ENCODE peak calls at places on chromosomes 16 and 17, in seven cellular contexts. One of them, this sample, is unnamed.

GRCh38 chr16:4501071-4501478 is 24.9 kb downstream of the HMOX2 start:
- DNase-seq in fibroblast of lung: peak; percentile 57
- DNase-seq in GM13977: no peak
- DNase-seq in thyroid gland: peak; percentile 50
- DNase-seq in Panc1: no peak
- DNase-seq in heart right ventricle: no peak
- DNase-seq in lower leg skin: no peak
- DNase-seq in this sample: no peak

GRCh38 chr17:5419959-5420653 is at the start of gene RPAIN:
- DNase-seq in fibroblast of lung: peak; percentile 88
- DNase-seq in GM13977: peak; percentile 84
- DNase-seq in thyroid gland: peak; percentile 92
- DNase-seq in Panc1: no peak
- DNase-seq in heart right ventricle: peak; percentile 90
- DNase-seq in lower leg skin: peak; percentile 89
- DNase-seq in this sample: peak; percentile 75

GRCh38 chr16:80527297-80527696 is 13.5 kb upstream of the DYNLRB2 start:
- DNase-seq in fibroblast of lung: peak; percentile 6
- DNase-seq in GM13977: peak; percentile 54
- DNase-seq in thyroid gland: no peak
- DNase-seq in Panc1: no peak
- DNase-seq in heart right ventricle: no peak
- DNase-seq in lower leg skin: no peak
- DNase-seq in this sample: no peak

GRCh38 chr17:3923466-3924190 is 7.4 kb upstream of the P2RX1 start:
- DNase-seq in fibroblast of lung: no peak
- DNase-seq in GM13977: no peak
- DNase-seq in thyroid gland: no peak
- DNase-seq in Panc1: no peak
- DNase-seq in heart right ventricle: no peak
- DNase-seq in lower leg skin: no peak
- DNase-seq in this sample: no peak

GRCh38 chr17:41781404-41782110 is 5.0 kb downstream of the JUP start:
- DNase-seq in fibroblast of lung: no peak
- DNase-seq in GM13977: no peak
- DNase-seq in thyroid gland: peak; percentile 34
- DNase-seq in Panc1: no peak
- DNase-seq in heart right ventricle: no peak
- DNase-seq in lower leg skin: no peak
- DNase-seq in this sample: no peak

GRCh38 chr17:34613064-34614019 is 34.0 kb downstream of the TMEM132E start:
- DNase-seq in fibroblast of lung: no peak
- DNase-seq in GM13977: no peak
- DNase-seq in thyroid gland: peak; percentile 55
- DNase-seq in Panc1: no peak
- DNase-seq in heart right ventricle: no peak
- DNase-seq in lower leg skin: no peak
- DNase-seq in this sample: no peak

GRCh38 chr17:12089809-12090384 is 69.2 kb downstream of the MAP2K4 start:
- DNase-seq in fibroblast of lung: peak; percentile 55
- DNase-seq in GM13977: no peak
- DNase-seq in thyroid gland: no peak
- DNase-seq in Panc1: peak; percentile 18
- DNase-seq in heart right ventricle: no peak
- DNase-seq in lower leg skin: no peak
- DNase-seq in this sample: no peak

GRCh38 chr16:28258571-28258970 is 33.8 kb upstream of the SBK1 start:
- DNase-seq in fibroblast of lung: no peak
- DNase-seq in GM13977: no peak
- DNase-seq in thyroid gland: peak; percentile 91
- DNase-seq in Panc1: no peak
- DNase-seq in heart right ventricle: peak; percentile 68
- DNase-seq in lower leg skin: no peak
- DNase-seq in this sample: no peak

GRCh38 chr17:16215002-16215272 is 397 bp downstream of the NCOR1 start:
- DNase-seq in fibroblast of lung: no peak
- DNase-seq in GM13977: no peak
- DNase-seq in thyroid gland: peak; percentile 57
- DNase-seq in Panc1: no peak
- DNase-seq in heart right ventricle: peak; percentile 24
- DNase-seq in lower leg skin: peak; percentile 31
- DNase-seq in this sample: no peak

GRCh38 chr16:59385953-59386352 is 651.8 kb upstream of the GOT2 start:
- DNase-seq in fibroblast of lung: peak; percentile 95
- DNase-seq in GM13977: no peak
- DNase-seq in thyroid gland: no peak
- DNase-seq in Panc1: no peak
- DNase-seq in heart right ventricle: no peak
- DNase-seq in lower leg skin: peak; percentile 15
- DNase-seq in this sample: no peak

GRCh38 chr16:85444879-85445778 is 168.0 kb upstream of the GSE1 start:
- DNase-seq in fibroblast of lung: no peak
- DNase-seq in GM13977: no peak
- DNase-seq in thyroid gland: peak; percentile 48
- DNase-seq in Panc1: no peak
- DNase-seq in heart right ventricle: no peak
- DNase-seq in lower leg skin: no peak
- DNase-seq in this sample: no peak

GRCh38 chr17:688100-688989 is 26.3 kb downstream of the VPS53 start:
- DNase-seq in fibroblast of lung: peak; percentile 48
- DNase-seq in GM13977: no peak
- DNase-seq in thyroid gland: no peak
- DNase-seq in Panc1: no peak
- DNase-seq in heart right ventricle: peak; percentile 17
- DNase-seq in lower leg skin: no peak
- DNase-seq in this sample: no peak

GRCh38 chr16:84103678-84104077 is 13.1 kb downstream of the MBTPS1 start:
- DNase-seq in fibroblast of lung: peak; percentile 9
- DNase-seq in GM13977: no peak
- DNase-seq in thyroid gland: peak; percentile 67
- DNase-seq in Panc1: no peak
- DNase-seq in heart right ventricle: no peak
- DNase-seq in lower leg skin: no peak
- DNase-seq in this sample: no peak

GRCh38 chr17:77254961-77255741 is 114.4 kb downstream of the SEC14L1 start:
- DNase-seq in fibroblast of lung: peak; percentile 88
- DNase-seq in GM13977: no peak
- DNase-seq in thyroid gland: peak; percentile 48
- DNase-seq in Panc1: peak; percentile 75
- DNase-seq in heart right ventricle: no peak
- DNase-seq in lower leg skin: no peak
- DNase-seq in this sample: no peak

GRCh38 chr17:62614142-62614541 is 13.3 kb upstream of the MRC2 start:
- DNase-seq in fibroblast of lung: peak; percentile 92
- DNase-seq in GM13977: no peak
- DNase-seq in thyroid gland: no peak
- DNase-seq in Panc1: no peak
- DNase-seq in heart right ventricle: no peak
- DNase-seq in lower leg skin: no peak
- DNase-seq in this sample: no peak

GRCh38 chr17:35051183-35051578 is 12.3 kb downstream of the RFFL start:
- DNase-seq in fibroblast of lung: no peak
- DNase-seq in GM13977: peak; percentile 44
- DNase-seq in thyroid gland: no peak
- DNase-seq in Panc1: no peak
- DNase-seq in heart right ventricle: no peak
- DNase-seq in lower leg skin: no peak
- DNase-seq in this sample: no peak

GRCh38 chr17:8651013-8651412 is 20.5 kb upstream of the MYH10 start:
- DNase-seq in fibroblast of lung: no peak
- DNase-seq in GM13977: no peak
- DNase-seq in thyroid gland: no peak
- DNase-seq in Panc1: no peak
- DNase-seq in heart right ventricle: no peak
- DNase-seq in lower leg skin: no peak
- DNase-seq in this sample: no peak
- TF ChIP-seq CTCF in fibroblast of lung: no peak
- TF ChIP-seq CTCF in GM13977: peak; percentile 29
- TF ChIP-seq CTCF in thyroid gland: no peak
- TF ChIP-seq CTCF in Panc1: peak; percentile 9
- TF ChIP-seq CTCF in heart right ventricle: no peak
- TF ChIP-seq CTCF in lower leg skin: no peak
- TF ChIP-seq CTCF in this sample: no peak

DNA sequence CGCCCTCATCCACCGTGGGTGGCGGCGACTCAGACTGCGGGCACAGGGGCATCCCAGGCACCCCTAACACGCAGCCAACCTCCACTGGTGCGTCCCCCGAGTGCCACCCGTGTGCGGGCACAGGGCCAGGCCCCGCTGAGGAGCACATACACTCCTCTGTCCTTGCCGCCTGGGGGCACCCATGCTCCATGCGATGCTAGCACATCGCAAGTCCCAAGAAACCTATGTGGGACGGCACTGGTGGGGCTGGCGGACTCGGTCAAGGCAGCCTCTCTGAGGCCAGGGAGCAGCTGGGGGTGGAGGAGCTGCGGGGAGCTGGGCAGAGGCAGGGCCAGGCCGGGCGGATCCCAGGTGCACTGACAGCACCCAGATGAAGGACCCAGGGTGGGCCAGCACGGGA is 4.0 kb downstream of the ZNF598 start:
- DNase-seq in fibroblast of lung: no peak
- DNase-seq in GM13977: no peak
- DNase-seq in thyroid gland: peak; percentile 28
- DNase-seq in Panc1: no peak
- DNase-seq in heart right ventricle: no peak
- DNase-seq in lower leg skin: no peak
- DNase-seq in this sample: no peak
- TF ChIP-seq CTCF in fibroblast of lung: no peak
- TF ChIP-seq CTCF in GM13977: peak; percentile 43
- TF ChIP-seq CTCF in thyroid gland: no peak
- TF ChIP-seq CTCF in Panc1: no peak
- TF ChIP-seq CTCF in heart right ventricle: no peak
- TF ChIP-seq CTCF in lower leg skin: no peak
- TF ChIP-seq CTCF in this sample: peak; percentile 69

DNA sequence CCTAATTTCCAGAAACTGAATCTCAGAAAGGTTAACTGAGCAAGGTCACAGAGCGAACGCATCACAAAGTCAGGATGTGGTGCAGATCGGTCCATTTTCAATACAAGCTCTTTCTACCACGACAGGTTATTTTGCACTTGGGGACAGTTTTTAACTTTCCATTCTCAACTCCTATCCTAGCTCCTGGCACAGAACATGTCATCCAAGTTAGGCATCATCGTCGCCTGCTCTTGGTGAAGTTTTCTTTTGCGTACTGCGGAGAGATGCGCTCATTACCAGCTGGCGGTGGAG is 15.5 kb upstream of the ERN1 start:
- DNase-seq in fibroblast of lung: no peak
- DNase-seq in GM13977: no peak
- DNase-seq in thyroid gland: no peak
- DNase-seq in Panc1: no peak
- DNase-seq in heart right ventricle: no peak
- DNase-seq in lower leg skin: no peak
- DNase-seq in this sample: no peak
- TF ChIP-seq CTCF in fibroblast of lung: no peak
- TF ChIP-seq CTCF in GM13977: no peak
- TF ChIP-seq CTCF in thyroid gland: no peak
- TF ChIP-seq CTCF in Panc1: no peak
- TF ChIP-seq CTCF in heart right ventricle: no peak
- TF ChIP-seq CTCF in lower leg skin: no peak
- TF ChIP-seq CTCF in this sample: no peak

GRCh38 chr17:17727111-17727659 is 45.9 kb downstream of the RAI1 start:
- DNase-seq in fibroblast of lung: no peak
- DNase-seq in GM13977: no peak
- DNase-seq in thyroid gland: no peak
- DNase-seq in Panc1: no peak
- DNase-seq in heart right ventricle: no peak
- DNase-seq in lower leg skin: no peak
- DNase-seq in this sample: no peak

GRCh38 chr17:17730250-17730935 is 49.1 kb downstream of the RAI1 start:
- DNase-seq in fibroblast of lung: no peak
- DNase-seq in GM13977: no peak
- DNase-seq in thyroid gland: no peak
- DNase-seq in Panc1: no peak
- DNase-seq in heart right ventricle: no peak
- DNase-seq in lower leg skin: no peak
- DNase-seq in this sample: no peak

GRCh38 chr17:17732444-17732843 is 51.2 kb downstream of the RAI1 start:
- DNase-seq in fibroblast of lung: no peak
- DNase-seq in GM13977: no peak
- DNase-seq in thyroid gland: no peak
- DNase-seq in Panc1: no peak
- DNase-seq in heart right ventricle: no peak
- DNase-seq in lower leg skin: no peak
- DNase-seq in this sample: no peak

GRCh38 chr17:17728550-17729251 is 47.4 kb downstream of the RAI1 start:
- DNase-seq in fibroblast of lung: no peak
- DNase-seq in GM13977: no peak
- DNase-seq in thyroid gland: peak; percentile 41
- DNase-seq in Panc1: peak; percentile 17
- DNase-seq in heart right ventricle: no peak
- DNase-seq in lower leg skin: no peak
- DNase-seq in this sample: no peak

DNA sequence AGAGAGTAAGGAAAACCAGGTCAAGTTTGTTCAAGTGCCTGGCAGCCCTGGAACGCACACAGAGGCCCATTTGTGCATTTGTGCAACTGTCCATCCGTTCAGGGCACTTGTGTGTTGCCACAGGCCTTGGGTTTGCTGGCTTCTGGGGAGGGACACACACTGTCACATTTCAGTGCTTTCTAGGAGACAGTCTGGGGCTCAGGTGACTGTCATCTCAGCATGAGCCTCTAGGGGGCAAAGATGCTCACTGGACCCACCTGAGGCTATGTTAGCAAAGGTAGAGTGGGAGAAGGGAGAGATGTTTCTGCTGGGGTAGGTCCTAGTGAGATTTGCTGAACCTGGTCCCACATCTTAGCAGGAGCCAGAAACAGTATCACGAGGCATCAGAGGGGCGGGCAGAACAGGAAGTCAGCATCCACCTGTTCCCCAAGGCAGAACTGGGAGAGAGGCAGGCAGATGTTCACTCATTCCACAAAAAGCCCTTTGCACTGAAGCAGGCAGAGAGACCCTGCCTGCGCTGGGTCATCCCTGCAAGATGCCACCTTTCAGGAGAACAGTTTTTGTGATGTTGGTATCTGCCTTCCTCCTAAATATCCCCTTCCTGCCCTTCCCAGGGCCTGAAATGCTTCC is 48.5 kb downstream of the RAI1 start:
- DNase-seq in fibroblast of lung: no peak
- DNase-seq in GM13977: peak; percentile 82
- DNase-seq in thyroid gland: peak; percentile 93
- DNase-seq in Panc1: peak; percentile 20
- DNase-seq in heart right ventricle: no peak
- DNase-seq in lower leg skin: no peak
- DNase-seq in this sample: peak; percentile 68
- TF ChIP-seq CTCF in fibroblast of lung: peak; percentile 31
- TF ChIP-seq CTCF in GM13977: peak; percentile 76
- TF ChIP-seq CTCF in thyroid gland: peak; percentile 47
- TF ChIP-seq CTCF in Panc1: no peak
- TF ChIP-seq CTCF in heart right ventricle: peak; percentile 43
- TF ChIP-seq CTCF in lower leg skin: no peak
- TF ChIP-seq CTCF in this sample: peak; percentile 37

GRCh38 chr17:70158581-70158980 is 10.8 kb upstream of the KCNJ2 start:
- DNase-seq in fibroblast of lung: no peak
- DNase-seq in GM13977: no peak
- DNase-seq in thyroid gland: no peak
- DNase-seq in Panc1: no peak
- DNase-seq in heart right ventricle: no peak
- DNase-seq in lower leg skin: no peak
- DNase-seq in this sample: no peak
- TF ChIP-seq CTCF in fibroblast of lung: no peak
- TF ChIP-seq CTCF in GM13977: no peak
- TF ChIP-seq CTCF in thyroid gland: no peak
- TF ChIP-seq CTCF in Panc1: no peak
- TF ChIP-seq CTCF in heart right ventricle: no peak
- TF ChIP-seq CTCF in lower leg skin: no peak
- TF ChIP-seq CTCF in this sample: no peak

GRCh38 chr16:15530085-15530484 is 95.7 kb downstream of the BMERB1 start:
- DNase-seq in fibroblast of lung: no peak
- DNase-seq in GM13977: no peak
- DNase-seq in thyroid gland: no peak
- DNase-seq in Panc1: no peak
- DNase-seq in heart right ventricle: no peak
- DNase-seq in lower leg skin: no peak
- DNase-seq in this sample: no peak
- TF ChIP-seq CTCF in fibroblast of lung: no peak
- TF ChIP-seq CTCF in GM13977: no peak
- TF ChIP-seq CTCF in thyroid gland: no peak
- TF ChIP-seq CTCF in Panc1: no peak
- TF ChIP-seq CTCF in heart right ventricle: no peak
- TF ChIP-seq CTCF in lower leg skin: no peak
- TF ChIP-seq CTCF in this sample: no peak